ENCODE peak calls at places on chromosomes 12 and 14, in nine cellular contexts. A is Ammon's horn; V is C1 segment of cervical spinal cord; U is lower leg skin; H is LoVo; I is epithelial cell of esophagus; X is stimulated activated CD4-positive, alpha-beta T cell treated with anti-CD3 and anti-CD28 coated beads, Interleukin-2, amount 100 ng/mL, for 48 hours; R is T-cell; N is amniotic stem cell. K is an unnamed sample.

GRCh38 chr12:111673503-111673902 is 12.3 kb downstream of the BRAP start:
- DNase-seq in A (no peak), V (no peak), U (no peak), H (no peak), I (peak), X (no peak), R (no peak), N (no peak), K (no peak)

GRCh38 chr12:103986823-103987222 is 21.2 kb downstream of the TDG start:
- DNase-seq in A (no peak), V (no peak), U (no peak), H (no peak), I (no peak), X (no peak), R (no peak), N (peak), K (no peak)

GRCh38 chr12:120262852-120263724 is 2.4 kb downstream of the PXN start:
- DNase-seq in A (peak), V (no peak), U (no peak), H (no peak), I (no peak), X (no peak), R (no peak), N (no peak), K (no peak)

GRCh38 chr12:34605955-34606748 is 583.9 kb downstream of the ALG10 start:
- DNase-seq in A (no peak), V (no peak), U (no peak), H (no peak), I (no peak), X (no peak), R (no peak), N (no peak), K (no peak)

GRCh38 chr12:76790564-76791552 is 26.9 kb downstream of the ZDHHC17 start:
- DNase-seq in A (no peak), V (peak), U (no peak), H (peak), I (peak), X (no peak), R (no peak), N (no peak), K (no peak)

GRCh38 chr12:121678305-121678704 is 8.9 kb upstream of the MORN3 start:
- DNase-seq in A (no peak), V (no peak), U (no peak), H (no peak), I (no peak), X (no peak), R (no peak), N (no peak), K (no peak)

GRCh38 chr12:95600567-95600966 is 49.3 kb upstream of the USP44 start:
- DNase-seq in A (no peak), V (no peak), U (no peak), H (no peak), I (no peak), X (no peak), R (no peak), N (no peak), K (no peak)

GRCh38 chr14:101875041-101875725 is 89.2 kb upstream of the DYNC1H1 start:
- DNase-seq in A (no peak), V (no peak), U (no peak), H (no peak), I (no peak), X (no peak), R (no peak), N (no peak), K (no peak)

GRCh38 chr12:120554658-120555057 is 20.5 kb downstream of the RNF10 start:
- DNase-seq in A (no peak), V (no peak), U (no peak), H (no peak), I (no peak), X (no peak), R (no peak), N (no peak), K (no peak)

GRCh38 chr12:72141381-72141780 is 130.8 kb upstream of the TRHDE start:
- DNase-seq in A (no peak), V (peak), U (no peak), H (peak), I (no peak), X (no peak), R (no peak), N (no peak), K (no peak)

GRCh38 chr14:103675957-103676356 is 39.3 kb downstream of the XRCC3 start:
- DNase-seq in A (no peak), V (no peak), U (no peak), H (no peak), I (no peak), X (no peak), R (no peak), N (no peak), K (no peak)

GRCh38 chr12:106552228-106552627 is 30.6 kb upstream of the RFX4 start:
- DNase-seq in A (no peak), V (no peak), U (no peak), H (no peak), I (no peak), X (no peak), R (no peak), N (no peak), K (no peak)

GRCh38 chr14:30798516-30798915 is 75.8 kb upstream of the COCH start:
- DNase-seq in A (no peak), V (no peak), U (no peak), H (no peak), I (no peak), X (no peak), R (no peak), N (no peak), K (no peak)

GRCh38 chr14:69043007-69043444 is 63.9 kb upstream of the ACTN1 start:
- DNase-seq in A (peak), V (no peak), U (peak), H (no peak), I (no peak), X (no peak), R (no peak), N (no peak), K (no peak)

GRCh38 chr12:14964401-14964800 is 3.0 kb upstream of the ARHGDIB start:
- DNase-seq in A (no peak), V (no peak), U (no peak), H (no peak), I (no peak), X (no peak), R (no peak), N (no peak), K (no peak)

GRCh38 chr12:25401547-25402345 is 151.0 kb upstream of the KRAS start:
- DNase-seq in A (no peak), V (no peak), U (no peak), H (no peak), I (no peak), X (no peak), R (no peak), N (no peak), K (no peak)

GRCh38 chr14:104579507-104579906 is at the start of gene C14orf180:
- DNase-seq in A (no peak), V (no peak), U (no peak), H (no peak), I (no peak), X (no peak), R (no peak), N (no peak), K (no peak)

GRCh38 chr14:30194769-30195168 is 267.1 kb upstream of the PRKD1 start:
- DNase-seq in A (no peak), V (no peak), U (no peak), H (no peak), I (no peak), X (no peak), R (no peak), N (no peak), K (no peak)

GRCh38 chr12:130649101-130649571 is 67.0 kb downstream of the RIMBP2 start:
- DNase-seq in A (no peak), V (no peak), U (no peak), H (no peak), I (no peak), X (no peak), R (no peak), N (no peak), K (no peak)

GRCh38 chr12:131061041-131061806 is 107.5 kb downstream of the ADGRD1 start:
- DNase-seq in A (no peak), V (no peak), U (peak), H (no peak), I (no peak), X (no peak), R (no peak), N (no peak), K (no peak)

GRCh38 chr12:56040963-56041578 is 647 bp upstream of the RPS26 start:
- DNase-seq in A (no peak), V (no peak), U (no peak), H (no peak), I (no peak), X (peak), R (no peak), N (no peak), K (no peak)

GRCh38 chr14:74441113-74441512 is 15.1 kb upstream of the SYNDIG1L start:
- DNase-seq in A (no peak), V (no peak), U (no peak), H (no peak), I (no peak), X (no peak), R (no peak), N (no peak), K (no peak)

GRCh38 chr12:6430124-6430989 is 14.4 kb upstream of the CD27 start:
- DNase-seq in A (peak), V (no peak), U (peak), H (peak), I (peak), X (no peak), R (no peak), N (peak), K (no peak)

GRCh38 chr14:36313898-36314297 is 6.5 kb downstream of the MBIP start:
- DNase-seq in A (no peak), V (no peak), U (no peak), H (no peak), I (peak), X (no peak), R (no peak), N (no peak), K (no peak)

GRCh38 chr14:104686624-104687517 is 2.5 kb upstream of the INF2 start:
- DNase-seq in A (peak), V (no peak), U (no peak), H (no peak), I (no peak), X (no peak), R (no peak), N (no peak), K (no peak)

GRCh38 chr12:117640511-117640910 is 279.1 kb upstream of the NOS1 start:
- DNase-seq in A (no peak), V (no peak), U (no peak), H (no peak), I (no peak), X (no peak), R (no peak), N (no peak), K (no peak)

GRCh38 chr14:94009767-94010166 is 12.7 kb downstream of the CCDC197 start:
- DNase-seq in A (no peak), V (no peak), U (no peak), H (no peak), I (peak), X (no peak), R (no peak), N (peak), K (no peak)

GRCh38 chr12:1984759-1985158 is 19.5 kb downstream of the DCP1B start:
- DNase-seq in A (no peak), V (no peak), U (no peak), H (no peak), I (no peak), X (no peak), R (no peak), N (no peak), K (no peak)

GRCh38 chr12:3127832-3128231 is 50.7 kb downstream of the TSPAN9 start:
- DNase-seq in A (no peak), V (no peak), U (no peak), H (no peak), I (no peak), X (no peak), R (no peak), N (no peak), K (no peak)

K was measured in T-helper 9 cell.